ENCODE peak calls at places on chromosome 7, in eight cellular contexts. I is OCI-LY7, U is suprapubic skin, L is A549, G is ascending aorta, D is psoas muscle, T is hepatocyte, Y is mucosa of descending colon. B is an unnamed sample.

GRCh38 chr7:116398672-116399071 is 100.9 kb upstream of the CAV2 start:
- DNase-seq in I (no peak), U (no peak), L (no peak), G (no peak), D (no peak), T (no peak), Y (no peak), B (no peak)

GRCh38 chr7:47454066-47454950 is 127.6 kb downstream of the TNS3 start:
- DNase-seq in I (no peak), U (no peak), L (no peak), G (no peak), D (no peak), T (no peak), Y (no peak), B (no peak)

GRCh38 chr7:18357691-18358090 is 137.9 kb upstream of the HDAC9 start:
- DNase-seq in I (peak; percentile 46), U (no peak), L (peak; percentile 8), G (no peak), D (no peak), T (no peak), Y (no peak), B (no peak)

GRCh38 chr7:135673360-135673706 is 11.0 kb downstream of the STMP1 start:
- DNase-seq in I (no peak), U (no peak), L (no peak), G (no peak), D (no peak), T (no peak), Y (no peak), B (no peak)

GRCh38 chr7:2239242-2239641 is 2.8 kb downstream of the MRM2 start:
- DNase-seq in I (no peak), U (no peak), L (no peak), G (no peak), D (no peak), T (no peak), Y (no peak), B (no peak)

GRCh38 chr7:71165708-71166107 is 33.8 kb downstream of the GALNT17 start:
- DNase-seq in I (no peak), U (no peak), L (no peak), G (no peak), D (no peak), T (no peak), Y (no peak), B (no peak)

GRCh38 chr7:106979551-106980357 is 64.8 kb upstream of the PRKAR2B start:
- DNase-seq in I (no peak), U (no peak), L (no peak), G (no peak), D (no peak), T (no peak), Y (no peak), B (no peak)

GRCh38 chr7:70710011-70710480 is 421.9 kb upstream of the GALNT17 start:
- DNase-seq in I (no peak), U (no peak), L (peak; percentile 24), G (no peak), D (no peak), T (peak; percentile 48), Y (no peak), B (no peak)

GRCh38 chr7:101985646-101986199 is 168.3 kb downstream of the CUX1 start:
- DNase-seq in I (peak; percentile 56), U (no peak), L (no peak), G (no peak), D (no peak), T (no peak), Y (no peak), B (no peak)

GRCh38 chr7:104775581-104775980 is 238.4 kb upstream of the KMT2E start:
- DNase-seq in I (no peak), U (no peak), L (no peak), G (no peak), D (no peak), T (no peak), Y (no peak), B (no peak)

GRCh38 chr7:135678612-135679575 is 16.6 kb downstream of the STMP1 start:
- DNase-seq in I (no peak), U (no peak), L (no peak), G (peak; percentile 85), D (peak; percentile 79), T (no peak), Y (no peak), B (no peak)

GRCh38 chr7:80593869-80594587 is 44.4 kb upstream of the CD36 start:
- DNase-seq in I (no peak), U (peak; percentile 71), L (peak; percentile 82), G (no peak), D (no peak), T (no peak), Y (no peak), B (no peak)

GRCh38 chr7:86833360-86833759 is 189.7 kb downstream of the GRM3 start:
- DNase-seq in I (no peak), U (no peak), L (no peak), G (no peak), D (no peak), T (no peak), Y (no peak), B (no peak)

GRCh38 chr7:35415411-35415822 is 161.5 kb upstream of the TBX20 start:
- DNase-seq in I (no peak), U (no peak), L (no peak), G (no peak), D (no peak), T (peak; percentile 35), Y (no peak), B (no peak)

GRCh38 chr7:97442-97841 is 94.9 kb upstream of the FAM20C start:
- DNase-seq in I (no peak), U (no peak), L (no peak), G (no peak), D (no peak), T (no peak), Y (no peak), B (no peak)

GRCh38 chr7:129784437-129784782 is 168.3 kb downstream of the UBE2H start:
- DNase-seq in I (no peak), U (no peak), L (no peak), G (no peak), D (no peak), T (no peak), Y (no peak), B (no peak)

GRCh38 chr7:155252388-155252957 is 45.2 kb upstream of the INSIG1 start:
- DNase-seq in I (no peak), U (no peak), L (no peak), G (no peak), D (no peak), T (no peak), Y (no peak), B (no peak)

GRCh38 chr7:41907444-41907843 is 204.6 kb upstream of the INHBA start:
- DNase-seq in I (no peak), U (no peak), L (no peak), G (no peak), D (no peak), T (no peak), Y (no peak), B (no peak)

GRCh38 chr7:32093415-32094408 is 23.5 kb upstream of the PDE1C start:
- DNase-seq in I (no peak), U (no peak), L (peak; percentile 60), G (peak; percentile 77), D (no peak), T (no peak), Y (no peak), B (no peak)

GRCh38 chr7:84251183-84251845 is 56.7 kb upstream of the SEMA3A start:
- DNase-seq in I (no peak), U (no peak), L (no peak), G (no peak), D (no peak), T (no peak), Y (no peak), B (no peak)

GRCh38 chr7:31526882-31527281 is 13.0 kb downstream of the ITPRID1 start:
- DNase-seq in I (no peak), U (no peak), L (no peak), G (no peak), D (no peak), T (peak; percentile 12), Y (no peak), B (no peak)

GRCh38 chr7:69654381-69654780 is 56.1 kb downstream of the AUTS2 start:
- DNase-seq in I (peak; percentile 63), U (no peak), L (peak; percentile 21), G (no peak), D (peak; percentile 51), T (no peak), Y (no peak), B (no peak)

GRCh38 chr7:66276363-66276762 is 71.2 kb downstream of the TPST1 start:
- DNase-seq in I (no peak), U (no peak), L (no peak), G (no peak), D (no peak), T (no peak), Y (no peak), B (no peak)

GRCh38 chr7:110922906-110923305 is 168.0 kb upstream of the LRRN3 start:
- DNase-seq in I (no peak), U (no peak), L (peak; percentile 41), G (no peak), D (no peak), T (no peak), Y (no peak), B (no peak)

GRCh38 chr7:124765401-124766352 is at the start of gene GPR37:
- DNase-seq in I (no peak), U (peak; percentile 78), L (peak; percentile 69), G (peak; percentile 75), D (peak; percentile 73), T (peak; percentile 84), Y (peak; percentile 72), B (no peak)
- TF ChIP-seq CTCF in I (no peak), U (peak; percentile 6), L (no peak), G (peak; percentile 24), D (no peak), T (peak; percentile 38), Y (no peak), B (no peak)

GRCh38 chr7:45617166-45617565 is 43.0 kb downstream of the ADCY1 start:
- DNase-seq in I (no peak), U (no peak), L (no peak), G (no peak), D (no peak), T (no peak), Y (no peak), B (no peak)
- H3K9me3 ChIP-seq in I (peaks cover 5% of the 10 kb centered on the region), U (peaks cover 34% of the 10 kb centered on the region), L (peaks cover 34% of the 10 kb centered on the region), G (peaks cover 10% of the 10 kb centered on the region), D (peaks cover 33% of the 10 kb centered on the region), T (peaks cover 4% of the 10 kb centered on the region), Y (peaks cover 29% of the 10 kb centered on the region), B (peaks cover 14% of the 10 kb centered on the region)

GRCh38 chr7:20217193-20217948 is at the start of gene MACC1:
- DNase-seq in I (peak; percentile 90), U (no peak), L (no peak), G (no peak), D (peak; percentile 29), T (peak; percentile 86), Y (peak; percentile 71), B (no peak)
- TF ChIP-seq CTCF in I (peak; percentile 87), U (peak; percentile 23), L (peak; percentile 17), G (no peak), D (no peak), T (peak; percentile 41), Y (peak; percentile 13), B (no peak)

DNA sequence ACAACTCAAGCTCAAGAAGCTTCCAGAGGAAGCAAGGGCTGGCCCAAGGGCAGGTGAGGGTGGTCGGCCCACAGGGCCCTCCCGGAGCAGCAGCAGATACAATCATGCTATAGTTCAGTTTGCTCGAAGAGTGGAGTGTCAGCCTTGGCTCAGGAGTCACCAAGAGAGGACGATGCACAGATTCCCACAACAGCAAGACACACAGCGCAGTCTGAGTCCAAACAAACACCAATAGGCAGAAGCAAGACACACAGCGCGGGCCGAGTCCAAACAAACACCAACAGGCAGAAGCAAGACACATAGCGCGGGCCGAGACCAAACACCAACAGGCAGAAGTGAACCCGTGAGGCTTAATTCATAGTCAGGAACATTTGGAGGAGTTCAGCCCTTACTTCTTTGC is 138.4 kb downstream of the PTPRN2 start:
- DNase-seq in I (no peak), U (no peak), L (no peak), G (no peak), D (no peak), T (no peak), Y (no peak), B (no peak)
- H3K9me3 ChIP-seq in I (no peaks in the 10 kb centered on the region), U (no peaks in the 10 kb centered on the region), L (no peaks in the 10 kb centered on the region), G (no peaks in the 10 kb centered on the region), D (no peaks in the 10 kb centered on the region), T (no peaks in the 10 kb centered on the region), Y (no peaks in the 10 kb centered on the region), B (no peaks in the 10 kb centered on the region)

B was measured in CD4-positive, alpha-beta T cell.